ENCODE peak calls at places on chromosomes 4 and X, in eight cellular contexts. A is left ventricle myocardium inferior; Z is CD4-positive, alpha-beta T cell; L is tibial artery; M is GM23338; D is left lung; J is WTC11; O is H9. V is an unnamed sample.

GRCh38 chr4:2964077-2964471 is 703 bp downstream of the GRK4 start:
- DNase-seq in A (no peak), Z (no peak), L (no peak), M (no peak), D (no peak), J (no peak), O (no peak), V (no peak)

GRCh38 chr4:189162888-189163287 is 777.8 kb upstream of the FRG1 start:
- DNase-seq in A (no peak), Z (no peak), L (no peak), M (no peak), D (no peak), J (no peak), O (no peak), V (no peak)

GRCh38 chrX:40244980-40245379 is 147.2 kb upstream of the BCOR start:
- DNase-seq in A (no peak), Z (no peak), L (no peak), M (no peak), D (no peak), J (no peak), O (no peak), V (no peak)

GRCh38 chr4:168831919-168832745 is 177.9 kb downstream of the CBR4 start:
- DNase-seq in A (peak), Z (peak), L (peak), M (peak), D (peak), J (peak), O (peak), V (peak)

GRCh38 chr4:52173470-52174055 is 122.5 kb downstream of the SPATA18 start:
- DNase-seq in A (peak), Z (no peak), L (peak), M (no peak), D (no peak), J (no peak), O (no peak), V (no peak)

GRCh38 chr4:144683516-144683915 is 37.6 kb downstream of the HHIP start:
- DNase-seq in A (no peak), Z (no peak), L (no peak), M (no peak), D (no peak), J (no peak), O (no peak), V (no peak)

GRCh38 chr4:109560687-109561452 is 824 bp downstream of the MCUB start:
- DNase-seq in A (peak), Z (peak), L (peak), M (peak), D (peak), J (no peak), O (peak), V (no peak)

GRCh38 chr4:62709618-62710252 is 1509.6 kb downstream of the ADGRL3 start:
- DNase-seq in A (no peak), Z (no peak), L (no peak), M (peak), D (no peak), J (no peak), O (no peak), V (peak)

GRCh38 chrX:40975951-40976350 is 109.3 kb upstream of the USP9X start:
- DNase-seq in A (no peak), Z (no peak), L (no peak), M (no peak), D (no peak), J (no peak), O (no peak), V (no peak)

GRCh38 chrX:120457766-120458180 is 11.3 kb downstream of the LAMP2 start:
- DNase-seq in A (no peak), Z (no peak), L (no peak), M (no peak), D (no peak), J (no peak), O (no peak), V (no peak)

GRCh38 chr4:61309616-61310015 is 109.5 kb downstream of the ADGRL3 start:
- DNase-seq in A (no peak), Z (no peak), L (no peak), M (no peak), D (no peak), J (no peak), O (no peak), V (no peak)

GRCh38 chrX:31036895-31037294 is 34.9 kb downstream of the FTHL17 start:
- DNase-seq in A (peak), Z (no peak), L (peak), M (peak), D (no peak), J (peak), O (peak), V (peak)

GRCh38 chr4:79141530-79141929 is 184.3 kb downstream of the NAA11 start:
- DNase-seq in A (no peak), Z (no peak), L (no peak), M (peak), D (peak), J (peak), O (peak), V (peak)

GRCh38 chrX:50973199-50973598 is 62.7 kb downstream of the BMP15 start:
- DNase-seq in A (no peak), Z (no peak), L (no peak), M (no peak), D (no peak), J (no peak), O (no peak), V (no peak)

GRCh38 chr4:137707626-137708025 is 175.3 kb upstream of the PCDH18 start:
- DNase-seq in A (no peak), Z (no peak), L (no peak), M (no peak), D (no peak), J (no peak), O (no peak), V (no peak)

GRCh38 chr4:681736-682451 is 7.1 kb downstream of the SLC49A3 start:
- DNase-seq in A (no peak), Z (no peak), L (no peak), M (peak), D (peak), J (peak), O (peak), V (no peak)

GRCh38 chr4:158176108-158176507 is 3.3 kb upstream of the GASK1B start:
- DNase-seq in A (no peak), Z (no peak), L (no peak), M (no peak), D (no peak), J (no peak), O (no peak), V (no peak)

GRCh38 chrX:102155806-102156179 is at the start of gene BEX5:
- DNase-seq in A (peak), Z (peak), L (peak), M (peak), D (peak), J (peak), O (peak), V (peak)

GRCh38 chr4:23382880-23383279 is 507.0 kb downstream of the PPARGC1A start:
- DNase-seq in A (no peak), Z (no peak), L (no peak), M (no peak), D (no peak), J (no peak), O (no peak), V (no peak)

GRCh38 chr4:6873291-6873690 is 36.3 kb upstream of the TBC1D14 start:
- DNase-seq in A (no peak), Z (no peak), L (no peak), M (no peak), D (no peak), J (no peak), O (no peak), V (no peak)

GRCh38 chrX:151825927-151826471 is 86.7 kb upstream of the MAGEA4 start:
- DNase-seq in A (no peak), Z (no peak), L (peak), M (peak), D (no peak), J (no peak), O (no peak), V (no peak)

GRCh38 chrX:7059214-7059838 is 88.2 kb upstream of the STS start:
- DNase-seq in A (no peak), Z (no peak), L (no peak), M (no peak), D (no peak), J (no peak), O (no peak), V (no peak)

GRCh38 chr4:153850525-153851280 is 61.8 kb upstream of the SFRP2 start:
- DNase-seq in A (no peak), Z (no peak), L (no peak), M (no peak), D (no peak), J (no peak), O (no peak), V (no peak)

GRCh38 chr4:137124278-137124932 is 407.9 kb downstream of the PCDH18 start:
- DNase-seq in A (no peak), Z (no peak), L (no peak), M (peak), D (no peak), J (no peak), O (no peak), V (no peak)

GRCh38 chr4:187602339-187603092 is 393.1 kb upstream of the ZFP42 start:
- DNase-seq in A (no peak), Z (no peak), L (no peak), M (no peak), D (no peak), J (no peak), O (no peak), V (no peak)

GRCh38 chrX:10118530-10118929 is 38.2 kb upstream of the CLCN4 start:
- DNase-seq in A (no peak), Z (no peak), L (no peak), M (no peak), D (no peak), J (no peak), O (no peak), V (no peak)

GRCh38 chr4:145176641-145177432 is 3.6 kb downstream of the OTUD4 start:
- DNase-seq in A (no peak), Z (no peak), L (no peak), M (no peak), D (no peak), J (no peak), O (no peak), V (no peak)

GRCh38 chr4:123587983-123588494 is 191.4 kb downstream of the SPRY1 start:
- DNase-seq in A (no peak), Z (no peak), L (peak), M (no peak), D (no peak), J (no peak), O (no peak), V (no peak)

DNA sequence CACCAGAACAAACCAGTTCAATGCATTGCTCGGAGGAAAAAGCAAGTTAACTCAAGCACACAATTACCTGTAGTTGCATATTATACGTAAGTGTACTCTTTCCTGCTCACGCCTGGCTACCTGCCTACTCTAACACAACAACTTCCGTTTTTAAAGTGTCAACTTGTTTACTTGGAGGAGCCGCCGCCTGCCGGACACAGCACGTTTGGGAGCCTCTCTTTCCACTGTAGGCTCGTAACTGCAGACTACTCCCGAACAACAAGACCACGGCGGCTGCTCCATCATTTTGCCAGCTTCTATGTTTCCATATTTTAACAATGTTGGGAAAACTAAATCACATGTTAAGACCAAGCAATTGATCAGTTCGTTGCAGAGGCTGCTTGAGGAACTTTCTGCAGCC is 882 bp downstream of the MTNR1A start:
- DNase-seq in A (no peak), Z (no peak), L (no peak), M (peak), D (no peak), J (peak), O (peak), V (peak)
- TF ChIP-seq CTCF in A (no peak), Z (no peak), L (no peak), M (peak), D (no peak), J (no peak), O (peak), V (no peak)

GRCh38 chr4:139734875-139735380 is 69.3 kb downstream of the MGST2 start:
- DNase-seq in A (peak), Z (peak), L (peak), M (peak), D (peak), J (peak), O (peak), V (peak)
- TF ChIP-seq CTCF in A (peak), Z (peak), L (peak), M (peak), D (peak), J (peak), O (peak), V (peak)

DNA sequence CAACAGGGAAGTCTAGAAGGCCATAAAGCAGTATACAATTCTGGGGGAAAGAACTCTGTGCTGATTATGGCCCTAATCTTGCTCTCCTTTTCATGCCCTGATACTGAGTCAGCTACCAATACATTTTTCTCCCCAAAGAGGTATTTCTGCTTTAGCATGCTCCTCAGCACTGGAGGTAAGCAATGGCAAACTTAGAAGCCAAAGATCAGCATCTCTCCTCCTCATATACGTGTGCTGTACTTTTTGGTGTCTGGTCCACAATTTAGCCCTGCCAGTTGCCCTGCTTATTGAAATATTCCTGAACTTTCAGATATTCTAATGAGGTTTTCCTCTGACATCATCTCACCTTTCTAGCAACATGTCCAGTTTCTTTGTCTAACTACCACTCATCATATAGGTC is 226.2 kb downstream of the FSTL5 start:
- DNase-seq in A (no peak), Z (no peak), L (no peak), M (no peak), D (no peak), J (no peak), O (no peak), V (no peak)
- TF ChIP-seq CTCF in A (no peak), Z (no peak), L (no peak), M (no peak), D (no peak), J (no peak), O (no peak), V (no peak)

DNA sequence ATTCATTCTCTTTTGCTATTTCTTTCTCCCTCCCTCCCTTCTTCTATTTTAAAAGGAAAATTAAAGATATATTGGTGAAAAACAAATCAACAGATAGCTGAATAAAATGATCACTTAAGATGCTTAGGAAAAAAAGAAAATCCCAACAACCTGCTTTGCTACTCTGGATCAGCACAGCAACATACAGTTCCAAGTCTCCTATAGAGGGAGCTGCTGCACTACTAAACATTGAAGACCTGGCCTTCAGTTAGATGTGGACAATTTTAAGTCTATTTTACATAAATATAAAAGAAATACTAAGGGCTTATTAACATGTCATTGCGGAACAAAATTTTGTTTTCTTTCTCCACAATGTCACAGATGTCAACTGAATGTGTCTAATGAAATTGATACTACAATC is 226.4 kb downstream of the MAGEB5 start:
- DNase-seq in A (no peak), Z (no peak), L (no peak), M (peak), D (no peak), J (no peak), O (no peak), V (peak)
- TF ChIP-seq CTCF in A (peak), Z (no peak), L (no peak), M (peak), D (peak), J (no peak), O (peak), V (no peak)

DNA sequence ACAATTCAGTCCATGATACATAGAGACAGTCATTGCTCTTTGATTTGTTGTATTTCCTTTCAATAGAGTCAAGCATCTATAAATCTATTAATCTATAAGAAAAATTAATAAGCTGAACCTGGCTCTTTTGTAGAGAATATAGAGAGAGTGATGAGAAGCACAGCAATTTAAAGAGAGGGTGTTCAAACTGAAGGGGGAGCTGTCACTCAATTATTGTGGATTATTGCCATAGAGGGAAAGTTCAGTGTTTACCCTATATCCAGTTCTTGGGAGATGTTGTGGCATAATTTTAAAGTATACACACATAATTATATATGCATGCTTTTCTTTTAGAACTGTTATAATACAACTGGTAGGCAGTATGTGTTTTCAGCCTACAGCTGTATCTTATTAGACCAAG is 1469.0 kb upstream of the PABPC4L start:
- DNase-seq in A (no peak), Z (no peak), L (no peak), M (no peak), D (no peak), J (no peak), O (no peak), V (no peak)
- TF ChIP-seq CTCF in A (no peak), Z (no peak), L (no peak), M (peak), D (no peak), J (no peak), O (peak), V (no peak)

DNA sequence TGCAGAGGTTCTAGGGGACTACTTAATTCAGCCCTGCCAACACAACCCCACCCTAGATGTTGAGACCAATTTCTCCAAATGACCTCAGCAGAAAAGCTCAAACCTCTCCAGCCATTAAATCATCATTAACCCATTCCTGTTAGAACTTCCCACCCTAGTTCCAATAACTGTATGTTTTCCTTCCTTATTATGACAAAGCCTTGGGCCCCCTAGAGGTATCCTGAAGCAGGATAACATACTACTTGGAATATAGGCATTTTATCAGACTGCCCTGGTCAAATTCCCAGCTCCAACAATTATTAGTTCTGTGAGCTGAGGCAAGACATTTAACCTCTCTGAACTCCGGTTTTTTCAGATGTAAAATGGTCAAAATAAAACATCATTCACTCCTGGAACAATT is 244.6 kb upstream of the TENM3 start:
- DNase-seq in A (no peak), Z (no peak), L (no peak), M (peak), D (no peak), J (no peak), O (no peak), V (no peak)
- TF ChIP-seq CTCF in A (no peak), Z (no peak), L (no peak), M (peak), D (no peak), J (no peak), O (peak), V (peak)

GRCh38 chrX:140817943-140818342 is 108.4 kb downstream of the LINC00632 start:
- DNase-seq in A (no peak), Z (no peak), L (no peak), M (peak), D (no peak), J (no peak), O (no peak), V (peak)
- TF ChIP-seq CTCF in A (peak), Z (no peak), L (peak), M (peak), D (peak), J (peak), O (peak), V (peak)

GRCh38 chrX:75327607-75328006 is 53.7 kb downstream of the UPRT start:
- DNase-seq in A (no peak), Z (no peak), L (no peak), M (no peak), D (no peak), J (no peak), O (no peak), V (no peak)
- TF ChIP-seq CTCF in A (no peak), Z (no peak), L (no peak), M (no peak), D (no peak), J (no peak), O (no peak), V (no peak)

GRCh38 chr4:146640459-146641061 is 1.9 kb downstream of the POU4F2 start:
- DNase-seq in A (no peak), Z (no peak), L (no peak), M (peak), D (no peak), J (peak), O (no peak), V (no peak)

GRCh38 chr4:146637853-146638800 is 566 bp upstream of the POU4F2 start:
- DNase-seq in A (no peak), Z (no peak), L (no peak), M (peak), D (peak), J (peak), O (peak), V (peak)

GRCh38 chr4:146639414-146639814 is 721 bp downstream of the POU4F2 start:
- DNase-seq in A (no peak), Z (no peak), L (no peak), M (no peak), D (no peak), J (no peak), O (no peak), V (no peak)

GRCh38 chr4:146640021-146640425 is 1.3 kb downstream of the POU4F2 start:
- DNase-seq in A (no peak), Z (no peak), L (no peak), M (no peak), D (peak), J (no peak), O (no peak), V (no peak)

GRCh38 chr4:146638801-146639351 is at the start of gene POU4F2:
- DNase-seq in A (no peak), Z (no peak), L (no peak), M (peak), D (peak), J (peak), O (peak), V (peak)
- TF ChIP-seq CTCF in A (no peak), Z (no peak), L (no peak), M (no peak), D (no peak), J (no peak), O (no peak), V (no peak)

V was measured in endothelial cell.